ENCODE peak calls at places on chromosomes 13 and 19, in five cellular contexts. D is lower leg skin; U is hypothalamus; Q is stimulated activated CD4-positive, alpha-beta T cell treated with anti-CD3 and anti-CD28 coated beads, TNF-alpha, amount 100 ng/mL, for 48 hours; M is fibroblast of lung. T is an unnamed sample.

GRCh38 chr19:47497821-47498520 is 14.0 kb upstream of the KPTN start:
- DNase-seq in U (no peak), Q (no peak), M (no peak), D (no peak), T (no peak)

GRCh38 chr13:52926971-52927370 is 78.5 kb upstream of the PCDH8 start:
- DNase-seq in Q (no peak), M (no peak), U (no peak), D (no peak), T (no peak)

GRCh38 chr19:46392252-46392801 is 21.0 kb downstream of the CCDC8 start:
- DNase-seq in D (no peak), U (no peak), M (peak), Q (no peak), T (peak)

GRCh38 chr13:100550433-100550832 is 38.2 kb downstream of the GGACT start:
- DNase-seq in D (no peak), U (no peak), Q (no peak), M (peak), T (no peak)

GRCh38 chr19:2242092-2242537 is 5.5 kb downstream of the SF3A2 start:
- DNase-seq in M (no peak), D (no peak), Q (no peak), U (no peak), T (no peak)

GRCh38 chr13:72383646-72384045 is 343.8 kb downstream of the MZT1 start:
- DNase-seq in D (no peak), M (no peak), Q (no peak), U (no peak), T (no peak)

GRCh38 chr19:47998800-47999199 is 4.4 kb downstream of the ELSPBP1 start:
- DNase-seq in D (no peak), M (no peak), Q (no peak), U (no peak), T (no peak)

GRCh38 chr13:111927181-111927540 is 139.8 kb upstream of the SOX1 start:
- DNase-seq in D (no peak), M (no peak), U (no peak), Q (no peak), T (no peak)

GRCh38 chr13:105497597-105497996 is 1037.9 kb downstream of the EFNB2 start:
- DNase-seq in M (no peak), U (no peak), Q (no peak), D (no peak), T (no peak)

GRCh38 chr19:14840206-14840605 is 5.2 kb upstream of the OR7A5 start:
- DNase-seq in M (no peak), D (no peak), U (no peak), Q (no peak), T (no peak)

GRCh38 chr13:37476874-37477273 is 121.7 kb downstream of the POSTN start:
- DNase-seq in D (no peak), U (no peak), Q (no peak), M (peak), T (no peak)

GRCh38 chr19:55092423-55093318 is 17.0 kb downstream of the EPS8L1 start:
- DNase-seq in M (no peak), D (no peak), U (no peak), Q (no peak), T (no peak)

GRCh38 chr19:50817941-50818858 is 5.4 kb downstream of the KLK1 start:
- DNase-seq in M (no peak), Q (no peak), D (no peak), U (no peak), T (no peak)

GRCh38 chr19:54178581-54179261 is 5.8 kb upstream of the TMC4 start:
- DNase-seq in D (no peak), Q (no peak), U (no peak), M (no peak), T (no peak)

GRCh38 chr13:46749951-46750350 is 47.0 kb downstream of the ESD start:
- DNase-seq in D (no peak), Q (no peak), U (no peak), M (no peak), T (no peak)

GRCh38 chr13:47976325-47976724 is 24.7 kb downstream of the SUCLA2 start:
- DNase-seq in U (no peak), Q (no peak), M (no peak), D (no peak), T (no peak)

GRCh38 chr13:20489185-20489820 is 36.4 kb downstream of the CRYL1 start:
- DNase-seq in Q (no peak), D (peak), U (no peak), M (peak), T (no peak)

GRCh38 chr19:1400281-1401137 is 833 bp downstream of the GAMT start:
- DNase-seq in D (no peak), M (no peak), U (no peak), Q (no peak), T (no peak)

GRCh38 chr13:105345116-105345515 is 1190.3 kb downstream of the EFNB2 start:
- DNase-seq in M (no peak), U (no peak), D (no peak), Q (no peak), T (no peak)

GRCh38 chr13:113491418-113491883 is 940 bp upstream of the DCUN1D2 start:
- DNase-seq in M (peak), U (no peak), D (peak), Q (no peak), T (no peak)

GRCh38 chr19:37987356-37988332 is 80.6 kb downstream of the SIPA1L3 start:
- DNase-seq in Q (no peak), D (no peak), U (no peak), M (no peak), T (no peak)

T was measured in Right ventricle myocardium inferior.